ENCODE peak calls at places on chromosomes 7 and 10, in five cellular contexts. N is A549, A is H1, D is K562, J is HepG2. V is an unnamed sample.

GRCh38 chr10:110812583-110812982 is 59.1 kb upstream of the PDCD4 start:
- DNase-seq in D (no peak), N (no peak), J (no peak), A (no peak), V (no peak)

GRCh38 chr10:124291009-124291671 is 127.6 kb downstream of the OAT start:
- DNase-seq in D (no peak), A (no peak), N (no peak), J (no peak), V (no peak)

GRCh38 chr10:89553064-89553734 is 17.8 kb upstream of the SLC16A12 start:
- DNase-seq in D (no peak), A (no peak), N (peak; percentile 41), J (peak; percentile 37), V (peak; percentile 93)

GRCh38 chr10:80484677-80485409 is 30.7 kb downstream of the TSPAN14 start:
- DNase-seq in N (no peak), A (no peak), D (peak; percentile 55), J (no peak), V (no peak)

GRCh38 chr7:27767374-27767773 is 27.4 kb downstream of the TAX1BP1 start:
- DNase-seq in J (no peak), A (no peak), D (no peak), N (no peak), V (no peak)

GRCh38 chr10:1358860-1359598 is 302.8 kb downstream of the WDR37 start:
- DNase-seq in N (no peak), J (no peak), D (no peak), A (no peak), V (no peak)

GRCh38 chr7:12127490-12127889 is 83.6 kb upstream of the TMEM106B start:
- DNase-seq in J (peak; percentile 0), N (no peak), D (no peak), A (no peak), V (no peak)

GRCh38 chr7:153193144-153193595 is 433.6 kb downstream of the ACTR3B start:
- DNase-seq in D (peak; percentile 64), A (peak; percentile 87), N (peak; percentile 37), J (peak; percentile 12), V (no peak)

GRCh38 chr10:86035791-86036543 is 330.6 kb downstream of the GRID1 start:
- DNase-seq in A (no peak), N (no peak), J (no peak), D (no peak), V (no peak)

GRCh38 chr10:100986952-100987684 is at the start of the genes MRPL43 and TWNK:
- DNase-seq in J (peak; percentile 72), D (peak; percentile 87), N (peak; percentile 91), A (peak; percentile 92), V (peak; percentile 84)

GRCh38 chr10:126133906-126134703 is 237.7 kb downstream of the FANK1 start:
- DNase-seq in N (peak; percentile 26), A (no peak), J (no peak), D (no peak), V (no peak)

GRCh38 chr7:5045558-5046396 is at the start of gene RBAK:
- DNase-seq in J (peak; percentile 92), D (peak; percentile 98), N (peak; percentile 83), A (peak; percentile 93), V (peak; percentile 86)

GRCh38 chr7:36960105-36960504 is 235.8 kb upstream of the AOAH start:
- DNase-seq in J (no peak), N (no peak), D (no peak), A (no peak), V (no peak)

GRCh38 chr10:25627606-25628005 is 306.4 kb upstream of the MYO3A start:
- DNase-seq in J (no peak), N (no peak), A (no peak), D (no peak), V (no peak)

GRCh38 chr10:77248104-77248503 is 389.5 kb downstream of the KCNMA1 start:
- DNase-seq in J (no peak), N (no peak), D (no peak), A (no peak), V (no peak)

GRCh38 chr10:80462986-80463741 is 9.1 kb downstream of the TSPAN14 start:
- DNase-seq in D (no peak), A (no peak), J (no peak), N (no peak), V (peak; percentile 68)

GRCh38 chr7:149300751-149301150 is 38.8 kb downstream of the ZNF783 start:
- DNase-seq in A (peak; percentile 16), J (no peak), N (no peak), D (no peak), V (peak; percentile 31)

GRCh38 chr10:126459032-126459831 is 71.0 kb upstream of the ADAM12 start:
- DNase-seq in N (no peak), A (peak; percentile 20), J (no peak), D (no peak), V (no peak)

GRCh38 chr10:58820386-58820785 is 307.7 kb downstream of the BICC1 start:
- DNase-seq in A (no peak), J (no peak), D (no peak), N (no peak), V (no peak)

GRCh38 chr10:43846187-43846680 is 197.6 kb upstream of the ZNF32 start:
- DNase-seq in A (no peak), J (no peak), N (no peak), D (no peak), V (peak; percentile 73)

GRCh38 chr10:69406302-69406811 is 10.4 kb downstream of the TACR2 start:
- DNase-seq in J (no peak), A (peak; percentile 57), D (no peak), N (no peak), V (no peak)
- H3K27ac ChIP-seq in J (no peak overlapping the region), A (no peak overlapping the region), D (no peak overlapping the region), N (peak overlapping the region; percentile 12), V (no peak overlapping the region)

DNA sequence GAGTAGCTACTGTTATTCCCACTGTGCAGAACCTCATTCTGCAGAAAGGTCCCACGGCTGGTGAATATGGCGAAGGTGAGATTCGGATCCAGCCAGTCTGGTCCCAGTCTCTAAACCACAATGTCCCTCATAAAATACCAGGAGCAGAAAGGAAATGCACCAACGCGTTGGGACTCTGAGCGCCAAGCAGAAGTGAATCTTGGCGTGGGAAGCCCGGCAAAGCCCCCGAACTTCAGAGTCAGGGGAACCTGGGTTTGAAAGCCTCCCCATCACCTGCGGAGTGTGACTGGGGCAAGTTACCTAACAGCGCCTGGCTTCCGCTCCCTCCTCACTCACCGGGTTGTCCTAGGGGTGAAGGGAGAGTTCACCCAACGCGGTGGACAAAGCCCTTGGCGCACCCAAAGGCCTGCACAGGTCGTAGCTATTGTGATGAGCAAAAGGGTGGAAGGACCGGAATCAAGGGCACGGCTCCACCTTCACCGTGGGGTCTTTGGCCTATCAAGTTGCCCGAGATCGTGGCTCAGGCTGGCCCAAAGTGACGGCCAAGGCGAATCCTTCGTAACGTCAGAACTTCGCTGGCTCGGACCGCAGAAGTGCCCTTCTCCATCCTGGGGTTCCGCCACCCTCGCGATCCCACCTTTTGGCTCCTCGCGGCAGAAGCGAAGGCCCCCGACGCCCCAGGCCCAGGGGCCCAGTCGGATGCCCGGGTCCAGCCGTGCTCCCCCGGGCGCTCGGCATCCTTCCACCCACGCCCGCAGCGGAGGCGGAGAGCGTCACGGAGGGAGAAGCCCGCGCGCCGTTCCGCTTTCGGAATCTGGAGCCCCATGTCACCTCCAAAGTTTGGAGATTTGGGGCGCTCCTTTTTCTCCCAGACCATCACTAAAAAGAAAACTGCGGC is 811 bp downstream of the RGS10 start:
- DNase-seq in A (peak; percentile 55), J (no peak), N (no peak), D (peak; percentile 37), V (no peak)
- TF ChIP-seq JUN in A (no peak), J (no peak), N (no peak), D (no peak), V (no peak)

GRCh38 chr10:42422911-42423310 is 215.5 kb downstream of the ZNF33B start:
- DNase-seq in D (no peak), J (no peak), A (no peak), N (no peak), V (no peak)

GRCh38 chr10:42431095-42431494 is 207.3 kb downstream of the ZNF33B start:
- DNase-seq in N (no peak), A (no peak), J (no peak), D (no peak), V (no peak)

DNA sequence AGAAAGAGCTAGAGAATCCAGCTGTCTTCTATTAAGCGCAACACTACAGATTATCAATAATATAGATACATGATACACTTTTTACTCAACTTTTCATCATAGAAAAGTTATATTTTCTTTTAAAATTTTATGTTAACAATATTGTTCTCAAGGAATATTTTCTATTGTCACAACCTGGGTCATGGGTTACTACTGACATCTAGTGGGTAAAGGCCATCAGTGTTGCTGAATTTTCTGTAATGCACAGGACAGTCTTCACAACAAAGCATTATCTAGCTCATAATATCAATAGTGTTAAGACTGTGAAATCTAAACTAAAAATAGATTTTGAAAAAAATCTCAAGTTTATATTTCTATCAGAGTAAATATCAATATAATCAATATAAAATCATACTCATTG is 209.8 kb downstream of the ZNF33B start:
- DNase-seq in A (no peak), N (no peak), J (peak; percentile 1), D (peak; percentile 38), V (no peak)
- H3K27ac ChIP-seq in A (no peak overlapping the region), N (no peak overlapping the region), J (no peak overlapping the region), D (no peak overlapping the region), V (no peak overlapping the region)

GRCh38 chr10:30368065-30368718 is 19.1 kb upstream of the MTPAP start:
- DNase-seq in J (no peak), N (no peak), A (peak; percentile 44), D (no peak), V (no peak)
- TF ChIP-seq JUN in J (no peak), N (no peak), A (no peak), D (no peak), V (no peak)